ENCODE peak calls at places on chromosome 7, in four cellular contexts. One of them, this sample, is unnamed.

GRCh38 chr7:90180011-90180585 is 25.8 kb downstream of the STEAP1 start:
- DNase-seq in stimulated activated CD4-positive, alpha-beta T cell treated with anti-CD3 and anti-CD28 coated beads, TNF-alpha, amount 100 ng/mL, for 1 hour: no peak
- DNase-seq in activated CD4-positive, alpha-beta T cell treated with anti-CD3 and anti-CD28 coated beads for 1 hour: no peak
- DNase-seq in GM23248: peak
- DNase-seq in this sample: no peak

GRCh38 chr7:94348142-94348541 is 46.6 kb upstream of the COL1A2 start:
- DNase-seq in GM23248: peak
- DNase-seq in activated CD4-positive, alpha-beta T cell treated with anti-CD3 and anti-CD28 coated beads for 1 hour: no peak
- DNase-seq in stimulated activated CD4-positive, alpha-beta T cell treated with anti-CD3 and anti-CD28 coated beads, TNF-alpha, amount 100 ng/mL, for 1 hour: no peak
- DNase-seq in this sample: no peak

GRCh38 chr7:69932034-69932628 is 333.9 kb downstream of the AUTS2 start:
- DNase-seq in stimulated activated CD4-positive, alpha-beta T cell treated with anti-CD3 and anti-CD28 coated beads, TNF-alpha, amount 100 ng/mL, for 1 hour: no peak
- DNase-seq in GM23248: peak
- DNase-seq in activated CD4-positive, alpha-beta T cell treated with anti-CD3 and anti-CD28 coated beads for 1 hour: no peak
- DNase-seq in this sample: no peak

GRCh38 chr7:117775826-117776623 is 97.2 kb downstream of the CTTNBP2 start:
- DNase-seq in stimulated activated CD4-positive, alpha-beta T cell treated with anti-CD3 and anti-CD28 coated beads, TNF-alpha, amount 100 ng/mL, for 1 hour: no peak
- DNase-seq in GM23248: no peak
- DNase-seq in activated CD4-positive, alpha-beta T cell treated with anti-CD3 and anti-CD28 coated beads for 1 hour: no peak
- DNase-seq in this sample: no peak

GRCh38 chr7:151080091-151080521 is 503 bp downstream of the FASTK start:
- DNase-seq in activated CD4-positive, alpha-beta T cell treated with anti-CD3 and anti-CD28 coated beads for 1 hour: no peak
- DNase-seq in GM23248: peak
- DNase-seq in stimulated activated CD4-positive, alpha-beta T cell treated with anti-CD3 and anti-CD28 coated beads, TNF-alpha, amount 100 ng/mL, for 1 hour: no peak
- DNase-seq in this sample: no peak

GRCh38 chr7:69067397-69067796 is 530.9 kb upstream of the AUTS2 start:
- DNase-seq in activated CD4-positive, alpha-beta T cell treated with anti-CD3 and anti-CD28 coated beads for 1 hour: no peak
- DNase-seq in stimulated activated CD4-positive, alpha-beta T cell treated with anti-CD3 and anti-CD28 coated beads, TNF-alpha, amount 100 ng/mL, for 1 hour: no peak
- DNase-seq in GM23248: peak
- DNase-seq in this sample: no peak

GRCh38 chr7:17408904-17409290 is 110.4 kb downstream of the AHR start:
- DNase-seq in stimulated activated CD4-positive, alpha-beta T cell treated with anti-CD3 and anti-CD28 coated beads, TNF-alpha, amount 100 ng/mL, for 1 hour: no peak
- DNase-seq in activated CD4-positive, alpha-beta T cell treated with anti-CD3 and anti-CD28 coated beads for 1 hour: no peak
- DNase-seq in GM23248: peak
- DNase-seq in this sample: no peak

GRCh38 chr7:134368851-134369533 is 52.3 kb upstream of the SLC35B4 start:
- DNase-seq in GM23248: peak
- DNase-seq in activated CD4-positive, alpha-beta T cell treated with anti-CD3 and anti-CD28 coated beads for 1 hour: no peak
- DNase-seq in stimulated activated CD4-positive, alpha-beta T cell treated with anti-CD3 and anti-CD28 coated beads, TNF-alpha, amount 100 ng/mL, for 1 hour: no peak
- DNase-seq in this sample: no peak

GRCh38 chr7:47534322-47535032 is 47.4 kb downstream of the TNS3 start:
- DNase-seq in stimulated activated CD4-positive, alpha-beta T cell treated with anti-CD3 and anti-CD28 coated beads, TNF-alpha, amount 100 ng/mL, for 1 hour: no peak
- DNase-seq in GM23248: peak
- DNase-seq in activated CD4-positive, alpha-beta T cell treated with anti-CD3 and anti-CD28 coated beads for 1 hour: no peak
- DNase-seq in this sample: no peak

GRCh38 chr7:50185188-50185587 is 92.1 kb upstream of the ZPBP start:
- DNase-seq in stimulated activated CD4-positive, alpha-beta T cell treated with anti-CD3 and anti-CD28 coated beads, TNF-alpha, amount 100 ng/mL, for 1 hour: no peak
- DNase-seq in activated CD4-positive, alpha-beta T cell treated with anti-CD3 and anti-CD28 coated beads for 1 hour: no peak
- DNase-seq in GM23248: no peak
- DNase-seq in this sample: no peak

GRCh38 chr7:136049818-136050461 is 72.8 kb upstream of the MTPN start:
- DNase-seq in GM23248: no peak
- DNase-seq in stimulated activated CD4-positive, alpha-beta T cell treated with anti-CD3 and anti-CD28 coated beads, TNF-alpha, amount 100 ng/mL, for 1 hour: no peak
- DNase-seq in activated CD4-positive, alpha-beta T cell treated with anti-CD3 and anti-CD28 coated beads for 1 hour: no peak
- DNase-seq in this sample: no peak

GRCh38 chr7:69537691-69538090 is 60.6 kb upstream of the AUTS2 start:
- DNase-seq in GM23248: no peak
- DNase-seq in stimulated activated CD4-positive, alpha-beta T cell treated with anti-CD3 and anti-CD28 coated beads, TNF-alpha, amount 100 ng/mL, for 1 hour: no peak
- DNase-seq in activated CD4-positive, alpha-beta T cell treated with anti-CD3 and anti-CD28 coated beads for 1 hour: no peak
- DNase-seq in this sample: no peak

GRCh38 chr7:19707240-19707639 is 1.6 kb downstream of the POLR1F start:
- DNase-seq in stimulated activated CD4-positive, alpha-beta T cell treated with anti-CD3 and anti-CD28 coated beads, TNF-alpha, amount 100 ng/mL, for 1 hour: no peak
- DNase-seq in GM23248: peak
- DNase-seq in activated CD4-positive, alpha-beta T cell treated with anti-CD3 and anti-CD28 coated beads for 1 hour: no peak
- DNase-seq in this sample: no peak

GRCh38 chr7:17234398-17235021 is 63.9 kb upstream of the AHR start:
- DNase-seq in stimulated activated CD4-positive, alpha-beta T cell treated with anti-CD3 and anti-CD28 coated beads, TNF-alpha, amount 100 ng/mL, for 1 hour: peak
- DNase-seq in GM23248: peak
- DNase-seq in activated CD4-positive, alpha-beta T cell treated with anti-CD3 and anti-CD28 coated beads for 1 hour: peak
- DNase-seq in this sample: peak

GRCh38 chr7:26291699-26292538 is at the start of gene SNX10:
- DNase-seq in GM23248: peak
- DNase-seq in activated CD4-positive, alpha-beta T cell treated with anti-CD3 and anti-CD28 coated beads for 1 hour: peak
- DNase-seq in stimulated activated CD4-positive, alpha-beta T cell treated with anti-CD3 and anti-CD28 coated beads, TNF-alpha, amount 100 ng/mL, for 1 hour: peak
- DNase-seq in this sample: peak

GRCh38 chr7:2807846-2808772 is 36.0 kb downstream of the GNA12 start:
- DNase-seq in activated CD4-positive, alpha-beta T cell treated with anti-CD3 and anti-CD28 coated beads for 1 hour: no peak
- DNase-seq in stimulated activated CD4-positive, alpha-beta T cell treated with anti-CD3 and anti-CD28 coated beads, TNF-alpha, amount 100 ng/mL, for 1 hour: no peak
- DNase-seq in GM23248: peak
- DNase-seq in this sample: no peak

GRCh38 chr7:31106303-31107105 is 54.4 kb downstream of the ADCYAP1R1 start:
- DNase-seq in GM23248: no peak
- DNase-seq in activated CD4-positive, alpha-beta T cell treated with anti-CD3 and anti-CD28 coated beads for 1 hour: no peak
- DNase-seq in stimulated activated CD4-positive, alpha-beta T cell treated with anti-CD3 and anti-CD28 coated beads, TNF-alpha, amount 100 ng/mL, for 1 hour: no peak
- DNase-seq in this sample: no peak

GRCh38 chr7:28990200-28990960 is 32.2 kb upstream of the TRIL start:
- DNase-seq in stimulated activated CD4-positive, alpha-beta T cell treated with anti-CD3 and anti-CD28 coated beads, TNF-alpha, amount 100 ng/mL, for 1 hour: no peak
- DNase-seq in activated CD4-positive, alpha-beta T cell treated with anti-CD3 and anti-CD28 coated beads for 1 hour: no peak
- DNase-seq in GM23248: peak
- DNase-seq in this sample: no peak

GRCh38 chr7:80335473-80336232 is 176.2 kb downstream of the GNAT3 start:
- DNase-seq in GM23248: no peak
- DNase-seq in stimulated activated CD4-positive, alpha-beta T cell treated with anti-CD3 and anti-CD28 coated beads, TNF-alpha, amount 100 ng/mL, for 1 hour: no peak
- DNase-seq in activated CD4-positive, alpha-beta T cell treated with anti-CD3 and anti-CD28 coated beads for 1 hour: no peak
- DNase-seq in this sample: no peak

GRCh38 chr7:137342340-137342739 is 1.2 kb downstream of the PTN start:
- DNase-seq in GM23248: peak
- DNase-seq in stimulated activated CD4-positive, alpha-beta T cell treated with anti-CD3 and anti-CD28 coated beads, TNF-alpha, amount 100 ng/mL, for 1 hour: no peak
- DNase-seq in activated CD4-positive, alpha-beta T cell treated with anti-CD3 and anti-CD28 coated beads for 1 hour: no peak
- DNase-seq in this sample: no peak

GRCh38 chr7:110600983-110601382 is 489.9 kb upstream of the LRRN3 start:
- DNase-seq in GM23248: no peak
- DNase-seq in activated CD4-positive, alpha-beta T cell treated with anti-CD3 and anti-CD28 coated beads for 1 hour: no peak
- DNase-seq in stimulated activated CD4-positive, alpha-beta T cell treated with anti-CD3 and anti-CD28 coated beads, TNF-alpha, amount 100 ng/mL, for 1 hour: no peak
- DNase-seq in this sample: no peak

GRCh38 chr7:150428671-150429451 is 21.6 kb upstream of the GIMAP8 start:
- DNase-seq in GM23248: peak
- DNase-seq in activated CD4-positive, alpha-beta T cell treated with anti-CD3 and anti-CD28 coated beads for 1 hour: no peak
- DNase-seq in stimulated activated CD4-positive, alpha-beta T cell treated with anti-CD3 and anti-CD28 coated beads, TNF-alpha, amount 100 ng/mL, for 1 hour: no peak
- DNase-seq in this sample: no peak

GRCh38 chr7:44396498-44396897 is 71.1 kb upstream of the CAMK2B start:
- DNase-seq in GM23248: no peak
- DNase-seq in activated CD4-positive, alpha-beta T cell treated with anti-CD3 and anti-CD28 coated beads for 1 hour: no peak
- DNase-seq in stimulated activated CD4-positive, alpha-beta T cell treated with anti-CD3 and anti-CD28 coated beads, TNF-alpha, amount 100 ng/mL, for 1 hour: no peak
- DNase-seq in this sample: no peak

GRCh38 chr7:142516038-142516501 is 233.2 kb upstream of the PRSS1 start:
- DNase-seq in GM23248: peak
- DNase-seq in stimulated activated CD4-positive, alpha-beta T cell treated with anti-CD3 and anti-CD28 coated beads, TNF-alpha, amount 100 ng/mL, for 1 hour: no peak
- DNase-seq in activated CD4-positive, alpha-beta T cell treated with anti-CD3 and anti-CD28 coated beads for 1 hour: no peak
- DNase-seq in this sample: no peak

GRCh38 chr7:141648276-141649114 is 53.5 kb downstream of the DENND11 start:
- DNase-seq in activated CD4-positive, alpha-beta T cell treated with anti-CD3 and anti-CD28 coated beads for 1 hour: no peak
- DNase-seq in stimulated activated CD4-positive, alpha-beta T cell treated with anti-CD3 and anti-CD28 coated beads, TNF-alpha, amount 100 ng/mL, for 1 hour: no peak
- DNase-seq in GM23248: no peak
- DNase-seq in this sample: no peak

GRCh38 chr7:77570330-77571011 is 33.4 kb downstream of the PTPN12 start:
- DNase-seq in activated CD4-positive, alpha-beta T cell treated with anti-CD3 and anti-CD28 coated beads for 1 hour: no peak
- DNase-seq in stimulated activated CD4-positive, alpha-beta T cell treated with anti-CD3 and anti-CD28 coated beads, TNF-alpha, amount 100 ng/mL, for 1 hour: no peak
- DNase-seq in GM23248: peak
- DNase-seq in this sample: no peak

GRCh38 chr7:155569681-155570080 is 23.3 kb upstream of the CNPY1 start:
- DNase-seq in stimulated activated CD4-positive, alpha-beta T cell treated with anti-CD3 and anti-CD28 coated beads, TNF-alpha, amount 100 ng/mL, for 1 hour: no peak
- DNase-seq in GM23248: no peak
- DNase-seq in activated CD4-positive, alpha-beta T cell treated with anti-CD3 and anti-CD28 coated beads for 1 hour: no peak
- DNase-seq in this sample: no peak